ENCODE peak calls at places on chromosomes 7 and 10, in six cellular contexts. F, X, M, P, J and Y are unnamed samples.
A peak's percentile ranks its signal among the peaks of the same experiment; 100 is the strongest.

GRCh38 chr7:142961973-142962913 is at the start of gene KEL:
- DNase-seq in F (no peak), J (no peak), X (no peak), M (no peak), P (no peak), Y (no peak)

GRCh38 chr10:5196613-5197234 is at the start of gene AKR1C4:
- DNase-seq in M (no peak), J (no peak), F (no peak), X (no peak), P (no peak), Y (no peak)

GRCh38 chr10:92239185-92239599 is 51.7 kb downstream of the CPEB3 start:
- DNase-seq in F (no peak), X (no peak), P (no peak), M (no peak), J (no peak), Y (no peak)

GRCh38 chr10:119030421-119031250 is 1.1 kb downstream of the NANOS1 start:
- DNase-seq in F (peak; percentile 75), X (peak; percentile 66), J (peak; percentile 42), P (no peak), M (peak; percentile 41), Y (no peak)

GRCh38 chr7:132383962-132384361 is 192.3 kb downstream of the PLXNA4 start:
- DNase-seq in P (no peak), M (no peak), X (no peak), J (no peak), F (no peak), Y (no peak)

GRCh38 chr10:44660271-44660670 is 250.9 kb upstream of the TMEM72 start:
- DNase-seq in J (no peak), M (no peak), P (no peak), X (no peak), F (no peak), Y (no peak)

GRCh38 chr7:68613405-68613804 is 984.9 kb upstream of the AUTS2 start:
- DNase-seq in M (no peak), P (no peak), J (no peak), F (peak; percentile 4), X (no peak), Y (no peak)

GRCh38 chr10:93413252-93413689 is 68.9 kb downstream of the MYOF start:
- DNase-seq in X (no peak), F (no peak), J (no peak), P (no peak), M (no peak), Y (no peak)

GRCh38 chr10:78441704-78442103 is 408.0 kb downstream of the RPS24 start:
- DNase-seq in X (no peak), P (no peak), F (no peak), M (no peak), J (no peak), Y (no peak)

GRCh38 chr7:42192851-42193456 is 44.1 kb downstream of the GLI3 start:
- DNase-seq in F (no peak), P (no peak), X (no peak), J (no peak), M (no peak), Y (no peak)

GRCh38 chr10:16519250-16519907 is 2.3 kb downstream of the C1QL3 start:
- DNase-seq in M (no peak), F (no peak), P (no peak), X (no peak), J (no peak), Y (no peak)

GRCh38 chr10:32955299-32955772 is 2.7 kb downstream of the ITGB1 start:
- DNase-seq in M (no peak), P (no peak), F (no peak), J (no peak), X (no peak), Y (no peak)

GRCh38 chr7:104926905-104927454 is 87.0 kb upstream of the KMT2E start:
- DNase-seq in M (no peak), P (no peak), J (no peak), F (peak; percentile 71), X (peak; percentile 77), Y (no peak)

GRCh38 chr7:133781481-133782090 is 345.6 kb upstream of the LRGUK start:
- DNase-seq in M (no peak), X (no peak), J (no peak), P (no peak), F (no peak), Y (no peak)

GRCh38 chr7:91198371-91198770 is 65.9 kb upstream of the FZD1 start:
- DNase-seq in M (no peak), J (no peak), P (no peak), F (no peak), X (no peak), Y (no peak)

GRCh38 chr10:125084191-125085186 is 75.9 kb downstream of the CTBP2 start:
- DNase-seq in J (peak; percentile 97), P (no peak), M (peak; percentile 94), X (no peak), F (peak; percentile 97), Y (peak; percentile 58)

GRCh38 chr10:97263971-97264370 is 28.5 kb downstream of the ARHGAP19 start:
- DNase-seq in X (no peak), J (no peak), P (no peak), M (no peak), F (no peak), Y (no peak)

GRCh38 chr7:51046103-51046466 is 263.4 kb upstream of the GRB10 start:
- DNase-seq in P (no peak), M (peak; percentile 33), F (no peak), J (no peak), X (no peak), Y (no peak)

GRCh38 chr7:50748472-50748871 is 34.2 kb downstream of the GRB10 start:
- DNase-seq in F (no peak), P (no peak), M (no peak), J (no peak), X (no peak), Y (no peak)

GRCh38 chr7:81232084-81232799 is 313.4 kb upstream of the SEMA3C start:
- DNase-seq in F (peak; percentile 55), J (peak; percentile 65), X (no peak), M (no peak), P (no peak), Y (no peak)

GRCh38 chr10:784377-784758 is 94.9 kb upstream of the DIP2C start:
- DNase-seq in X (peak; percentile 43), M (no peak), P (no peak), F (no peak), J (peak; percentile 42), Y (no peak)

GRCh38 chr7:52639981-52640380 is 395.5 kb upstream of the POM121L12 start:
- DNase-seq in X (no peak), M (no peak), F (no peak), J (no peak), P (no peak), Y (no peak)

GRCh38 chr10:31620236-31621151 is 301.5 kb downstream of the ZEB1 start:
- DNase-seq in M (no peak), X (peak; percentile 51), P (no peak), J (peak; percentile 23), F (peak; percentile 38), Y (no peak)

GRCh38 chr7:7405461-7405860 is 130.2 kb downstream of the COL28A1 start:
- DNase-seq in F (no peak), P (no peak), X (no peak), M (no peak), J (no peak), Y (no peak)

GRCh38 chr7:106730021-106730420 is 69.1 kb upstream of the CCDC71L start:
- DNase-seq in P (no peak), J (no peak), X (no peak), F (no peak), M (no peak), Y (peak; percentile 87)

GRCh38 chr7:86768967-86769760 is 125.5 kb downstream of the GRM3 start:
- DNase-seq in J (no peak), X (no peak), M (no peak), F (no peak), P (no peak), Y (no peak)

DNA sequence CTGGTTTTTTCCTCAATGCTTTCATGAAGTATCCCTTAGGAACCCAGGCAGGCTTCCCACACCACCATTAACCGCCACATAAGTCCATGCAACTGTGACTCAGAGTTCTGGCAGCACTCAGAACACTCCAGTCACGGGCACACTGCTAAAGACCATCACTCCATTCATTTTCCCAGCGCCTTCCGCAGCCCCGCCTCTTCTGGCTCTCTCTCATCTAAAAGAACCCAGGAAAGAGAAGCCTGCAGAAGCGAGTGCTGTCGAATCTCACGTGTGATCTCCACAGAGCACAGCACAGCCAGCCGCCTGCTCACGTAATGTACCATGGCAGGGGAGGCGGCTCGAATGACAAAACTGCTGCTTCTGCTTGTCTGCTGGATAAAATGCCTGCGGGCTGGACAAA is 1.9 kb downstream of the PSMG3 start:
- DNase-seq in M (no peak), F (no peak), X (no peak), J (no peak), P (no peak), Y (no peak)
- H3K27ac ChIP-seq in M (peak overlapping the region; percentile 96), F (no peak overlapping the region), X (no peak overlapping the region), J (no peak overlapping the region), P (no peak overlapping the region), Y (peak overlapping the region; percentile 49)

GRCh38 chr10:3911241-3911640 is 126.2 kb upstream of the KLF6 start:
- DNase-seq in F (no peak), J (no peak), X (no peak), P (no peak), M (no peak), Y (no peak)
- H3K27ac ChIP-seq in F (no peak overlapping the region), J (no peak overlapping the region), X (no peak overlapping the region), P (no peak overlapping the region), M (no peak overlapping the region), Y (peak overlapping the region; percentile 34)

DNA sequence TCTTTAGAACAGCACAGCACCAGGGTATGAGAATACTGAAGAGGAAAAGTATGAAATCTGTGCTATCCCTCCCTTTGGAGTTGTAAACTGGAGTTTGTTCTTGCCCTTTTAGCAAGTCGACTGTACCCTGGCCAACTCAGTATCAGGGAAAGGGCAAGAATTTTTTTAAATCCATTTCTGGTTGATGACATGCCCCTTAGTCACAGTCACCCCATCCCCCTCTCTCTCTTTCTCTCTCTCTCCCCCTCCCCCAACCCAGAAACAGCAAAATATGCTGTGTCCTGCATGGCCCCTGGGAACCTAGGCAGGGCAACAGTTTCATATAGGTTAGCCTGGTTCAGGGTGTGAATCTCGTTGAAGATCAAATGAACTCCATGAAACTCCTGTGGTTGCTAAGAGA is 177.7 kb upstream of the ADO start:
- DNase-seq in M (peak; percentile 20), J (no peak), X (no peak), F (no peak), P (no peak), Y (no peak)
- H3K27ac ChIP-seq in M (no peak overlapping the region), J (no peak overlapping the region), X (no peak overlapping the region), F (no peak overlapping the region), P (no peak overlapping the region), Y (no peak overlapping the region)

DNA sequence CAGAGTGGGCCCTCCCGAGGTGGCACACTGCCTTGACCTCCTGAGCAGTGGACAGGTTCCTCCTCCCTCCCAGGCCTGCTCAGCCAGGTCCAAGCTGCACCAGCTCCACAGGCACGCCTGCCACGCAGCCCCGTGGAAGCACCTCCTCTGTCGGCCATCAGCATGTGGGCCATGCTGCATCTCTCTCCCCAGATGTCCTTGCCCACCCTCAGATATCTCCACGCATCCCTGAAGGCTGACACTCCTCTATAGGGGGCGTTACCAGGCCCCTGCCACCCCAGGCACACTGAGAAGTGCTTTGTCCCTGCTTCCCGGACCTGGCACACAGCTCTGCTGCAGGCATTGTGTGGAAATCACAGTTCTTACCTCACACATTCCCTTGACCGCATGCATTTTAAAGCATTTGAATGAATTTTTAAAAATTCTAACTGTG is 598.5 kb downstream of the SDK1 start:
- DNase-seq in X (no peak), P (no peak), M (no peak), F (no peak), J (no peak), Y (no peak)
- H3K27ac ChIP-seq in X (no peak overlapping the region), P (no peak overlapping the region), M (no peak overlapping the region), F (no peak overlapping the region), J (no peak overlapping the region), Y (no peak overlapping the region)